ENCODE peak calls at places on chromosome 6, in five cellular contexts. Q is AG09309, G is AML-193, X is NCI-H2081, W is sciatic nerve. H is an unnamed sample.

GRCh38 chr6:16043171-16044142 is 85.4 kb upstream of the MYLIP start:
- DNase-seq in Q (no peak), G (no peak), W (no peak), X (no peak), H (no peak)

GRCh38 chr6:99810295-99810694 is 183.7 kb downstream of the MCHR2 start:
- DNase-seq in G (no peak), Q (no peak), X (no peak), W (no peak), H (no peak)

GRCh38 chr6:83707829-83708545 is 914 bp downstream of the SNAP91 start:
- DNase-seq in Q (no peak), G (no peak), W (no peak), X (peak; percentile 49), H (no peak)

GRCh38 chr6:135743476-135743875 is 108.0 kb upstream of the PDE7B start:
- DNase-seq in X (no peak), W (no peak), G (no peak), Q (no peak), H (no peak)

GRCh38 chr6:157773248-157773773 is 49.7 kb upstream of the SNX9 start:
- DNase-seq in W (no peak), G (no peak), X (no peak), Q (no peak), H (no peak)

GRCh38 chr6:30615958-30616810 is 859 bp downstream of the PPP1R10 start:
- DNase-seq in X (peak; percentile 64), W (no peak), Q (no peak), G (peak; percentile 50), H (no peak)

GRCh38 chr6:80335061-80335660 is 228.7 kb downstream of the BCKDHB start:
- DNase-seq in G (no peak), X (no peak), W (no peak), Q (no peak), H (no peak)

GRCh38 chr6:56356431-56356830 is 109.1 kb upstream of the COL21A1 start:
- DNase-seq in X (no peak), Q (no peak), G (no peak), W (no peak), H (no peak)